ENCODE peak calls at places on chromosomes 12 and 14, in eight cellular contexts. L is neural progenitor cell; E is body of pancreas; S is CD8-positive, alpha-beta T cell; M is mammary epithelial cell; R is breast epithelium; H is aorta; Q is spleen. U is an unnamed sample. For H3K36me3, the result is how much of the 10 kb centered on the place peaks cover.

GRCh38 chr12:39780527-39781446 is 161.2 kb upstream of the ABCD2 start:
- DNase-seq in Q (no peak), M (no peak), S (no peak), E (no peak), H (no peak), L (no peak), R (no peak), U (no peak)

GRCh38 chr12:575948-576612 is 87.2 kb downstream of the NINJ2 start:
- DNase-seq in M (peak), S (peak), R (peak), L (peak), Q (peak), H (peak), E (peak), U (peak)

GRCh38 chr14:67166450-67166853 is 22.8 kb upstream of the GARIN2 start:
- DNase-seq in Q (no peak), M (peak), R (no peak), E (peak), L (peak), S (no peak), H (no peak), U (peak)

GRCh38 chr14:87996276-87996592 is 3.3 kb upstream of the GALC start:
- DNase-seq in H (no peak), M (no peak), R (no peak), L (no peak), S (no peak), E (no peak), Q (no peak), U (no peak)

GRCh38 chr14:21894003-21894897 is 220.6 kb upstream of the OR4E1 start:
- DNase-seq in M (no peak), E (peak), H (no peak), R (peak), L (peak), S (no peak), Q (peak), U (peak)

GRCh38 chr12:63521706-63522105 is 146.6 kb downstream of the DPY19L2 start:
- DNase-seq in R (no peak), L (no peak), Q (no peak), E (no peak), M (no peak), S (no peak), H (no peak), U (no peak)

GRCh38 chr14:24331731-24332093 is 3.2 kb downstream of the ADCY4 start:
- DNase-seq in E (no peak), S (no peak), Q (peak), H (no peak), R (no peak), L (no peak), M (no peak), U (no peak)

GRCh38 chr12:48286665-48287064 is 64.1 kb downstream of the ZNF641 start:
- DNase-seq in E (no peak), L (peak), M (no peak), R (no peak), H (no peak), Q (no peak), S (no peak), U (no peak)

GRCh38 chr12:55037349-55037748 is 17.6 kb downstream of the NEUROD4 start:
- DNase-seq in H (no peak), R (no peak), S (no peak), L (no peak), M (no peak), E (peak), Q (no peak), U (no peak)

GRCh38 chr14:50882932-50883826 is 11.3 kb downstream of the ABHD12B start:
- DNase-seq in E (no peak), Q (no peak), H (no peak), L (no peak), R (no peak), S (no peak), M (peak), U (no peak)

DNA sequence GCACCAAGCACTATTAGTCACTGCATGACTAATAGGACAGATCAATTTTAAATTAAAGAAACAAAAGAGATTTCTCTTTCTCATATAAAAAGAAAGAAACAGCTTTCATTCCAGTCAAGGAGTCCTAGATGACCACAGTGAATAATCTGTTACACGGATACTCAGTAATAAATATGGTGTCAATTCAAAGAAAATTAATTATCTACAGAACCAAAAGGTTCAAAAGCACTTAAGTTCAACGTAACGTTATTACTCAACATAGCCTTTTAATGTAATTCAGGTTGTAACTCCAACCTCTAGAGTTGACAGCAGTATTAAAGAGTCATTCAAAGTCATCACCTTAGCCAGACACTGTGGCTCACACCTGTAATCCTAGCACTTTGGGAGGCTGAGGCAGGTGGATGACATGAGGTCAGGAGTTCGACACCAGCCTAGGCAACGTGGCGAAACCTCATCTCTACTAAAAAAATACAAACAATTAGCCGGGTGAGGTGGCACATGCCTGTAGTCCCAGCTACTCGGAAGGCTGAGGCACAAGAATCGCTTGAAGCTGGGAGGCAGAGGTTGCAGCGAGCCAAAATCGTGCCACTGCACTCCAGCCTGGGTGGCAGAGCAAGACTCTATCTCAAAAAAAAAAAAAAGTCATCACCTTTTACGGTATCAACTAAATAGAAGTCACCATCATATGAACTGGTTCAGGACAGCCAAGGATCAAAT is 4.4 kb downstream of the PPTC7 start:
- DNase-seq in R (no peak), S (no peak), L (no peak), H (no peak), M (no peak), E (no peak), Q (no peak), U (peak)
- H3K27ac ChIP-seq in R (peak), S (peak), L (no peak), H (no peak), M (peak), E (no peak), Q (peak), U (peak)

GRCh38 chr12:123131291-123131831 is 19.5 kb downstream of the PITPNM2 start:
- DNase-seq in E (no peak), R (no peak), L (no peak), M (peak), Q (no peak), S (no peak), H (no peak), U (no peak)
- H3K36me3 ChIP-seq in E (under half), R (under half), L (under half), M (under half), Q (under half), S (under half), H (under half), U (under half)

GRCh38 chr12:1820191-1820599 is at the start of gene LRTM2:
- DNase-seq in L (no peak), M (no peak), E (no peak), R (no peak), H (no peak), Q (no peak), S (no peak), U (no peak)
- H3K4me3 ChIP-seq in L (peak), M (no peak), E (no peak), R (no peak), H (no peak), Q (no peak), S (no peak), U (no peak)

GRCh38 chr12:49825971-49826421 is 2.2 kb downstream of the NCKAP5L start:
- DNase-seq in S (no peak), H (peak), R (no peak), E (no peak), M (peak), Q (no peak), L (no peak), U (no peak)
- H3K27ac ChIP-seq in S (no peak), H (no peak), R (peak), E (no peak), M (no peak), Q (no peak), L (no peak), U (no peak)

GRCh38 chr12:56723352-56723751 is 1.7 kb downstream of the NACA start:
- DNase-seq in S (no peak), H (no peak), M (no peak), E (no peak), L (no peak), R (no peak), Q (no peak), U (no peak)

GRCh38 chr12:56725723-56726102 is 614 bp upstream of the NACA start:
- DNase-seq in Q (no peak), E (no peak), M (no peak), S (no peak), L (peak), H (no peak), R (no peak), U (no peak)

GRCh38 chr12:56723889-56724659 is 1.0 kb downstream of the NACA start:
- DNase-seq in S (no peak), M (peak), L (peak), E (peak), R (peak), H (no peak), Q (no peak), U (peak)

GRCh38 chr12:56724989-56725722 is at the start of gene NACA:
- DNase-seq in E (peak), M (peak), L (peak), Q (peak), H (peak), S (peak), R (peak), U (peak)

DNA sequence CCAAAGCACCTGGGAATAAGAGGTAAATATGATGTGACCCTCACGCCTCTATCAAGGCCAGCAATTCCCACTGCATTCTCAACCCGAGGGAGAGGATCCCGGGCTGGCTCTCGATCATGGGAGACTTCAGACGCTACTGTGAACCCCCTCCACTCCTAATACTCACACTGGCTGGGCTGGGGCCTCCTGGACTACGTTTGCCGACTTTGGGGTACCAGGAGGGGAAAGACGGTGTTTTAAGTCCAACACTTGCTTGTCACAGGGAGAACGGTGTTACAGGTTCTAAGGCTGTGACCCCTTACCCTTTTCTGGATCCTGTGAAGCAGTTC is 475 bp downstream of the NACA start:
- DNase-seq in S (no peak), L (peak), H (no peak), Q (no peak), R (no peak), E (peak), M (no peak), U (peak)
- H3K36me3 ChIP-seq in S (under half), L (under half), H (under half), Q (under half), R (under half), E (under half), M (under half), U (under half)

DNA sequence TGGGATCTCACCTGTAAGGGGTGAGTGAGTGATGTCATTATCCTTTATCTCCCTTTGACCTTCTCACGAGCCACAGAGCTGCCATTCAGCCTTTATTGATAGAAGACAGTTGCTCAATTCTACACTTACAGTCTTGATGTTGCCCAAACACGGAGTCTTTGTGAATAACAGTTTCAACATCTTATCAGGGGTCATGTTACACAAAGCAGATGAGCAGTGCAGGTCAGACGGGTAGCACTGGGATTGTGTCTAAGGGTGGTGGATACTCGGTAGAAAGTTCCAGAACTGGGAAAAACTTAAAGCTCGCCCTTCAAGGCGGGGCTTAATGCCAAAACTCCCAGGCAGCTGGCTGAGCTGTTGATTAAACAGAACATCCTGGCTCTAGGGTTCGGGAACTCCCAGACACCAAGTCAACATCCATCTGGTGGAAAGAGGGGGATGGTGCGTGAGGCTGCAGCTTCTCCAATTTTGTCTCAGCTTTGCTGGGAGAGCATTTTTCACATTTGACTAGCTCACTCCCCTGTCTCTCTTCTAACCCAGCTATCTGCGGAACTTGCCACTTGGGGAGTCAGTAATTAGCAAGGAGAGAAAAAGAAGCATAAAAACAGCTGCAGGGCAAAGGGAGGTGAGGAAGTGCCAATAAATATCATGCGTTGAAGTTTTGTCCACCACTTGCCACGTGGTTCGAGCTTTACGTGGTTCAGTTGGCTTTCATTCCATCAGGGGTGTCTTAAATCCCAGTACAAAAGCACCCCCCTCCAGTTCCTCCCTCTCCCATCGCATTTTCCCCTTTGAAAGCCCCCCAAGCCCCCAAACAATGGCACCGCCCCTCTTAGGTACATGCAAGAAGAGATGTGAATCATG is 31.0 kb downstream of the FOXN4 start:
- DNase-seq in M (peak), S (no peak), L (peak), Q (no peak), R (no peak), E (no peak), H (peak), U (no peak)
- H3K4me3 ChIP-seq in M (no peak), S (no peak), L (no peak), Q (no peak), R (no peak), E (no peak), H (no peak), U (no peak)

GRCh38 chr14:68178282-68178681 is 358.7 kb downstream of the RAD51B start:
- DNase-seq in S (no peak), Q (no peak), M (no peak), E (no peak), H (no peak), R (no peak), L (no peak), U (no peak)
- H3K27ac ChIP-seq in S (no peak), Q (no peak), M (no peak), E (no peak), H (no peak), R (peak), L (no peak), U (no peak)

GRCh38 chr12:57181561-57182155 is 34.2 kb upstream of the LRP1-AS start:
- DNase-seq in S (no peak), L (no peak), H (no peak), M (no peak), Q (no peak), R (no peak), E (no peak), U (no peak)

GRCh38 chr12:57178213-57178612 is 30.8 kb upstream of the LRP1-AS start:
- DNase-seq in Q (no peak), E (no peak), S (no peak), L (no peak), M (no peak), H (no peak), R (no peak), U (no peak)

GRCh38 chr12:57179331-57180086 is 32.1 kb upstream of the LRP1-AS start:
- DNase-seq in M (no peak), E (no peak), Q (no peak), L (no peak), R (no peak), S (no peak), H (no peak), U (no peak)

GRCh38 chr12:57181072-57181471 is 33.7 kb upstream of the LRP1-AS start:
- DNase-seq in S (no peak), R (no peak), E (no peak), Q (no peak), H (no peak), L (no peak), M (no peak), U (no peak)

GRCh38 chr12:57180321-57180989 is 33.0 kb upstream of the LRP1-AS start:
- DNase-seq in R (no peak), E (no peak), H (no peak), S (no peak), L (no peak), Q (no peak), M (no peak), U (no peak)
- H3K36me3 ChIP-seq in R (under half), E (under half), H (under half), S (under half), L (under half), Q (half or more), M (under half), U (under half)

GRCh38 chr14:99270491-99271287 is 1.3 kb downstream of the BCL11B start:
- DNase-seq in E (no peak), H (no peak), S (no peak), Q (no peak), M (peak), R (no peak), L (peak), U (no peak)

GRCh38 chr14:99267871-99268775 is 3.9 kb downstream of the BCL11B start:
- DNase-seq in Q (no peak), M (no peak), R (no peak), H (no peak), E (no peak), S (no peak), L (no peak), U (peak)

GRCh38 chr14:99266181-99267178 is 5.5 kb downstream of the BCL11B start:
- DNase-seq in E (peak), Q (peak), R (peak), S (peak), M (peak), H (peak), L (peak), U (peak)

GRCh38 chr14:99271288-99271941 is 582 bp downstream of the BCL11B start:
- DNase-seq in E (no peak), Q (no peak), M (no peak), R (no peak), L (no peak), S (no peak), H (no peak), U (no peak)

GRCh38 chr14:99268776-99269510 is 3.1 kb downstream of the BCL11B start:
- DNase-seq in R (no peak), L (peak), E (no peak), S (no peak), M (no peak), Q (no peak), H (no peak), U (no peak)
- H3K4me3 ChIP-seq in R (no peak), L (peak), E (no peak), S (peak), M (peak), Q (peak), H (no peak), U (no peak)

GRCh38 chr12:20475542-20475941 is 107.2 kb downstream of the PDE3A start:
- DNase-seq in H (no peak), R (no peak), L (no peak), E (no peak), S (no peak), M (no peak), Q (no peak), U (peak)
- H3K27ac ChIP-seq in H (peak), R (no peak), L (no peak), E (no peak), S (no peak), M (no peak), Q (peak), U (no peak)

U was measured in small intestine.